ENCODE peak calls at places on chromosome 1, in four cellular contexts. J, L, M and G are unnamed samples.

GRCh38 chr1:38013027-38013588 is 574 bp downstream of the UTP11 start:
- DNase-seq in J (peak; percentile 62), L (peak; percentile 57), M (no peak), G (no peak)

GRCh38 chr1:156704166-156704711 is 1.1 kb downstream of the CRABP2 start:
- DNase-seq in J (no peak), L (no peak), M (no peak), G (no peak)

GRCh38 chr1:156489166-156489934 is 11.2 kb downstream of the MEF2D start:
- DNase-seq in J (no peak), L (no peak), M (no peak), G (no peak)

GRCh38 chr1:94334764-94335163 is 83.4 kb upstream of the ABCD3 start:
- DNase-seq in J (no peak), L (no peak), M (no peak), G (no peak)

GRCh38 chr1:201348211-201348566 is 29.3 kb downstream of the TNNT2 start:
- DNase-seq in J (peak; percentile 45), L (no peak), M (peak; percentile 92), G (no peak)

GRCh38 chr1:73611681-73612080 is 586.3 kb downstream of the LRRIQ3 start:
- DNase-seq in J (no peak), L (no peak), M (no peak), G (no peak)

GRCh38 chr1:63915121-63915520 is 141.3 kb downstream of the ROR1 start:
- DNase-seq in J (no peak), L (no peak), M (no peak), G (no peak)

GRCh38 chr1:190507357-190507756 is 29.7 kb upstream of the BRINP3 start:
- DNase-seq in J (no peak), L (no peak), M (no peak), G (no peak)

GRCh38 chr1:221272940-221273339 is 393.7 kb downstream of the HLX start:
- DNase-seq in J (no peak), L (no peak), M (no peak), G (no peak)

GRCh38 chr1:104830534-104830933 is 1080.8 kb downstream of the AMY1C start:
- DNase-seq in J (no peak), L (no peak), M (no peak), G (no peak)

GRCh38 chr1:31788138-31788824 is 24.1 kb upstream of the ADGRB2 start:
- DNase-seq in J (peak; percentile 89), L (peak; percentile 94), M (peak; percentile 84), G (peak; percentile 95)

GRCh38 chr1:210340311-210340710 is 11.6 kb downstream of the HHAT start:
- DNase-seq in J (no peak), L (no peak), M (no peak), G (no peak)

GRCh38 chr1:210340751-210341328 is 12.1 kb downstream of the HHAT start:
- DNase-seq in J (no peak), L (no peak), M (no peak), G (no peak)

GRCh38 chr1:210344706-210345105 is 16.0 kb downstream of the HHAT start:
- DNase-seq in J (no peak), L (no peak), M (no peak), G (no peak)

GRCh38 chr1:210339500-210339899 is 10.8 kb downstream of the HHAT start:
- DNase-seq in J (no peak), L (no peak), M (no peak), G (no peak)

GRCh38 chr1:210342986-210343780 is 14.5 kb downstream of the HHAT start:
- DNase-seq in J (no peak), L (no peak), M (no peak), G (no peak)
- H3K4me3 ChIP-seq in J (peak overlapping the region; percentile 17), L (peak overlapping the region; percentile 43), M (no peak overlapping the region), G (peak overlapping the region; percentile 64)

GRCh38 chr1:88777604-88778149 is 93.6 kb downstream of the PKN2 start:
- DNase-seq in J (no peak), L (no peak), M (no peak), G (no peak)
- H3K4me3 ChIP-seq in J (no peak overlapping the region), L (no peak overlapping the region), M (no peak overlapping the region), G (no peak overlapping the region)

DNA sequence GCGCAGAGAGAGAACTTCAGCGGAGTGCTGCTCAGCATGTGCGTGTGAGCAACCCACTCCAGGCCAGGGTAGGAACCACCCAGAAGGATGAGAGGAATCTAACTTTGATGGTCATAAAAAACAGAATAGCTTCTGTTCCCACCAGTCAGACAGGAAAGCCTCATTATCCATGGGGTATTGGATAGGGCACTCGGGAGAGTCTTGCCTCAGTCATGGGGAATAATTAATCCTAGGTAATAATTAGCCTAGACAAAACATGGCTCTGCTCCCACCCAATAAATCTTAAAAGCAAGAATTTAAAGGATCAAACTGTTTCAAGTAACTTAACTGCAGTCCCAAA is 35.3 kb downstream of the LDLRAD1 start:
- DNase-seq in J (no peak), L (no peak), M (no peak), G (no peak)
- H3K4me3 ChIP-seq in J (peak overlapping the region; percentile 45), L (peak overlapping the region; percentile 44), M (no peak overlapping the region), G (peak overlapping the region; percentile 36)

DNA sequence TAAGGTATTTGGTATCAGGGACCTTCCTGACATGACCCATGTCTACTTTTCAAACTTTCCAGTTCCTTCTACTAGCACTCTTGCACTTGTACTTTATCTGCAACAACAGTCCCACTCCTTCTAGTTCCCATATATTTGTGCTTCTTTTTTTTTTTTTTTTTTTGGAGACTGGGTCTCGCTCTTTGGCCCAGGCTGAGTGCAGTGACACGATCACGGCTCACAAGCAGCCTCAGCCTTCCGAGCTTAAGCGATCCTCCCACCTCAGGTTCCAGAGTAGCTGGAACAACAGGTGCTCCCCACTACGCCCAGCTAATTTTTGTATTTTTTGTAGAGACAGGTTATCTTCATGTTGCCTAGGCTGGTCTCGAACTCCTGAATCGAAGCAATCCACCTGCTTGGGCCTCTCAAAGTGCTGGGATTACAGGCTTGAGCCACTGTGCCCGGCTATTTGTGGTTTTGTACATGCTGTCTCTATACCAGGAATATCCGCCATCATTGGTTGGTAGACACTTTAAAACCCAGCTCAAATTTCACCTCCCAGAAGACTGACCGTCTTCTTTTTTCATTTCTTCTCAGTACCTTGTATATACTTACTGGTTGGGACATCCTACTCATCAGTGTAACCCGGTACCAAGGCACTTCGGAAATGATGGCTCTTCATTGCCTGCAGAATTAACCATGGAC is 1.1 kb downstream of the ZMYM1 start:
- DNase-seq in J (no peak), L (no peak), M (no peak), G (no peak)
- H3K4me3 ChIP-seq in J (peak overlapping the region; percentile 84), L (peak overlapping the region; percentile 74), M (peak overlapping the region; percentile 79), G (peak overlapping the region; percentile 76)